ENCODE peak calls at places on chromosomes 12 and 14, in eight cellular contexts. U, W, O, X, L, C, I and E are unnamed samples.

GRCh38 chr12:128204725-128205124 is 62.2 kb upstream of the TMEM132C start:
- DNase-seq in U (no peak), W (no peak), O (no peak), X (no peak), L (no peak), C (no peak), I (no peak), E (no peak)

GRCh38 chr14:83520837-83521236 is 1987.2 kb upstream of the SEL1L start:
- DNase-seq in U (no peak), W (no peak), O (no peak), X (peak), L (no peak), C (no peak), I (no peak), E (no peak)

GRCh38 chr14:95452176-95452889 is 64.1 kb downstream of the SYNE3 start:
- DNase-seq in U (no peak), W (no peak), O (no peak), X (no peak), L (no peak), C (peak), I (no peak), E (no peak)

GRCh38 chr12:59803735-59804134 is 207.9 kb downstream of the SLC16A7 start:
- DNase-seq in U (no peak), W (no peak), O (no peak), X (no peak), L (no peak), C (no peak), I (no peak), E (no peak)

GRCh38 chr12:107360472-107360871 is 267.1 kb upstream of the CRY1 start:
- DNase-seq in U (no peak), W (no peak), O (no peak), X (no peak), L (no peak), C (no peak), I (no peak), E (no peak)

GRCh38 chr12:10220398-10221077 is 7.9 kb downstream of the GABARAPL1 start:
- DNase-seq in U (no peak), W (no peak), O (no peak), X (no peak), L (no peak), C (peak), I (no peak), E (peak)

GRCh38 chr12:39503445-39503844 is 60.5 kb upstream of the KIF21A start:
- DNase-seq in U (no peak), W (no peak), O (no peak), X (no peak), L (no peak), C (no peak), I (no peak), E (no peak)

GRCh38 chr12:124410354-124411175 is 115.7 kb downstream of the RFLNA start:
- DNase-seq in U (no peak), W (no peak), O (no peak), X (no peak), L (no peak), C (no peak), I (no peak), E (no peak)

GRCh38 chr14:70808023-70808401 is 1.3 kb downstream of the MAP3K9 start:
- DNase-seq in U (no peak), W (no peak), O (no peak), X (no peak), L (peak), C (no peak), I (no peak), E (no peak)

GRCh38 chr12:18479266-18479665 is 217.9 kb downstream of the PIK3C2G start:
- DNase-seq in U (no peak), W (no peak), O (no peak), X (no peak), L (no peak), C (no peak), I (no peak), E (no peak)

GRCh38 chr12:62700091-62700490 is 233.5 kb downstream of the MON2 start:
- DNase-seq in U (no peak), W (no peak), O (no peak), X (no peak), L (no peak), C (no peak), I (no peak), E (no peak)

GRCh38 chr14:105450864-105451720 is 23.5 kb upstream of the CRIP2 start:
- DNase-seq in U (no peak), W (no peak), O (no peak), X (no peak), L (no peak), C (no peak), I (no peak), E (no peak)

GRCh38 chr12:96193725-96194571 is at the start of gene ELK3:
- DNase-seq in U (peak), W (peak), O (no peak), X (no peak), L (peak), C (no peak), I (no peak), E (peak)

GRCh38 chr14:97056086-97056485 is 258.9 kb downstream of the VRK1 start:
- DNase-seq in U (no peak), W (no peak), O (no peak), X (no peak), L (no peak), C (no peak), I (no peak), E (no peak)

GRCh38 chr12:25962932-25963525 is 4.5 kb downstream of the RASSF8 start:
- DNase-seq in U (no peak), W (no peak), O (no peak), X (no peak), L (no peak), C (no peak), I (no peak), E (no peak)